ENCODE peak calls at places on chromosomes 13 and 19, in six cellular contexts. X is MCF 10A; D is stomach; T is stimulated activated CD4-positive, alpha-beta T cell treated with anti-CD3 and anti-CD28 coated beads, Interleukin-4, amount 100 ng/mL, for 4 hours; Z is neural crest cell; M is neural progenitor cell. P is an unnamed sample.

GRCh38 chr19:38812004-38812840 is 523 bp downstream of the LGALS4 start:
- DNase-seq in X (no peak), D (no peak), T (no peak), Z (no peak), M (no peak), P (no peak)

GRCh38 chr13:91946498-91947070 is 548.2 kb downstream of the GPC5 start:
- DNase-seq in X (peak), D (no peak), T (no peak), Z (peak), M (peak), P (peak)

GRCh38 chr19:17309198-17309961 is at the start of gene DDA1:
- DNase-seq in X (peak), D (peak), T (peak), Z (peak), M (peak), P (peak)

GRCh38 chr19:24101459-24102122 is 14.6 kb downstream of the ZNF254 start:
- DNase-seq in X (no peak), D (no peak), T (no peak), Z (no peak), M (no peak), P (peak)

GRCh38 chr19:2253106-2254051 is 2.8 kb downstream of the JSRP1 start:
- DNase-seq in X (no peak), D (no peak), T (no peak), Z (peak), M (peak), P (no peak)

GRCh38 chr13:60152114-60152513 is 11.6 kb downstream of the DIAPH3 start:
- DNase-seq in X (no peak), D (no peak), T (no peak), Z (no peak), M (no peak), P (peak)

GRCh38 chr13:113651511-113652403 is 6.2 kb downstream of the ATP4B start:
- DNase-seq in X (no peak), D (peak), T (no peak), Z (no peak), M (no peak), P (no peak)

GRCh38 chr13:36475468-36475867 is 43.2 kb downstream of the CCNA1 start:
- DNase-seq in X (peak), D (no peak), T (no peak), Z (no peak), M (peak), P (peak)

GRCh38 chr13:20942938-20943518 is 40.5 kb upstream of the XPO4 start:
- DNase-seq in X (no peak), D (no peak), T (no peak), Z (no peak), M (no peak), P (peak)

GRCh38 chr19:45506991-45507863 is at the start of gene VASP:
- DNase-seq in X (peak), D (peak), T (peak), Z (peak), M (peak), P (peak)

GRCh38 chr13:32549788-32550187 is 11.2 kb upstream of the N4BP2L2 start:
- DNase-seq in X (no peak), D (no peak), T (no peak), Z (no peak), M (no peak), P (no peak)